ENCODE peak calls at places on chromosomes 1 and 21, in six cellular contexts. R is EL; S is AG08396; Z is activated naive CD8-positive, alpha-beta T cell treated with anti-CD3 and anti-CD28 coated beads, Interleukin-2, amount 50 U/mL, for 24 hours; N is AG09319; W is HCT116. K is an unnamed sample.

GRCh38 chr1:6785721-6786505 is 659 bp downstream of the CAMTA1 start:
- DNase-seq in R (peak), S (peak), Z (peak), N (no peak), W (no peak), K (no peak)

GRCh38 chr1:169102567-169102966 is 3.9 kb upstream of the ATP1B1 start:
- DNase-seq in R (peak), S (peak), Z (no peak), N (no peak), W (no peak), K (no peak)

GRCh38 chr1:169610110-169610509 is 19.8 kb downstream of the SELP start:
- DNase-seq in R (no peak), S (no peak), Z (no peak), N (no peak), W (no peak), K (no peak)

GRCh38 chr21:45818904-45819285 is 162.7 kb upstream of the COL6A1 start:
- DNase-seq in R (peak), S (peak), Z (peak), N (no peak), W (no peak), K (peak)

GRCh38 chr1:20069932-20070331 is at the start of gene PLA2G5:
- DNase-seq in R (peak), S (peak), Z (no peak), N (no peak), W (no peak), K (peak)

GRCh38 chr1:15155760-15156743 is 2.5 kb downstream of the TMEM51 start:
- DNase-seq in R (no peak), S (no peak), Z (no peak), N (no peak), W (no peak), K (no peak)

GRCh38 chr1:226069818-226070489 is 7.4 kb downstream of the H3-3A start:
- DNase-seq in R (no peak), S (no peak), Z (no peak), N (no peak), W (no peak), K (no peak)

GRCh38 chr1:181730606-181731005 is 247.3 kb downstream of the CACNA1E start:
- DNase-seq in R (no peak), S (no peak), Z (no peak), N (no peak), W (no peak), K (no peak)

GRCh38 chr1:73998348-73998959 is 199.5 kb downstream of the LRRIQ3 start:
- DNase-seq in R (peak), S (no peak), Z (no peak), N (no peak), W (peak), K (peak)

GRCh38 chr1:30310966-30311742 is 412.2 kb downstream of the MATN1 start:
- DNase-seq in R (no peak), S (no peak), Z (no peak), N (no peak), W (no peak), K (no peak)

GRCh38 chr1:205523891-205524793 is 19.7 kb downstream of the CDK18 start:
- DNase-seq in R (peak), S (peak), Z (peak), N (peak), W (peak), K (peak)

GRCh38 chr1:50700226-50701020 is 259.6 kb downstream of the FAF1 start:
- DNase-seq in R (no peak), S (no peak), Z (no peak), N (no peak), W (no peak), K (no peak)

GRCh38 chr1:33435096-33435820 is 4.4 kb upstream of the PHC2 start:
- DNase-seq in R (peak), S (no peak), Z (no peak), N (no peak), W (no peak), K (no peak)

GRCh38 chr1:184623404-184623803 is 131.3 kb downstream of the EDEM3 start:
- DNase-seq in R (no peak), S (no peak), Z (no peak), N (no peak), W (no peak), K (no peak)

GRCh38 chr1:184986250-184986649 is 11.9 kb upstream of the NIBAN1 start:
- DNase-seq in R (peak), S (peak), Z (no peak), N (no peak), W (no peak), K (peak)

GRCh38 chr1:33060579-33061083 is 20.3 kb upstream of the AZIN2 start:
- DNase-seq in R (peak), S (peak), Z (no peak), N (peak), W (no peak), K (peak)

GRCh38 chr1:154170547-154171221 is 15.8 kb upstream of the NUP210L start:
- DNase-seq in R (no peak), S (no peak), Z (peak), N (no peak), W (no peak), K (no peak)

GRCh38 chr1:179586107-179586823 is 5.4 kb upstream of the TDRD5 start:
- DNase-seq in R (peak), S (peak), Z (no peak), N (no peak), W (no peak), K (no peak)

GRCh38 chr21:17752171-17752570 is 67.0 kb downstream of the C21orf91 start:
- DNase-seq in R (no peak), S (no peak), Z (no peak), N (no peak), W (no peak), K (no peak)

GRCh38 chr1:9687876-9688582 is 36.5 kb downstream of the PIK3CD start:
- DNase-seq in R (peak), S (peak), Z (no peak), N (no peak), W (no peak), K (no peak)

GRCh38 chr1:208225954-208226937 is 17.9 kb downstream of the PLXNA2 start:
- DNase-seq in R (no peak), S (no peak), Z (no peak), N (no peak), W (no peak), K (no peak)

GRCh38 chr1:240947438-240948224 is 335.7 kb upstream of the GREM2 start:
- DNase-seq in R (peak), S (no peak), Z (no peak), N (no peak), W (no peak), K (no peak)

GRCh38 chr21:17466166-17466565 is 46.7 kb upstream of the CXADR start:
- DNase-seq in R (peak), S (no peak), Z (no peak), N (no peak), W (no peak), K (no peak)

GRCh38 chr1:18464665-18465050 is 16.1 kb upstream of the KLHDC7A start:
- DNase-seq in R (no peak), S (no peak), Z (no peak), N (no peak), W (no peak), K (no peak)

GRCh38 chr1:213993929-213994328 is 6.2 kb downstream of the PROX1 start:
- DNase-seq in R (no peak), S (no peak), Z (no peak), N (no peak), W (no peak), K (no peak)

GRCh38 chr1:52632732-52633290 is at the start of gene SHISAL2A:
- DNase-seq in R (peak), S (peak), Z (peak), N (no peak), W (no peak), K (no peak)

GRCh38 chr1:53652441-53653199 is 86.3 kb downstream of the GLIS1 start:
- DNase-seq in R (peak), S (no peak), Z (no peak), N (no peak), W (no peak), K (no peak)

GRCh38 chr1:228794173-228794572 is 58.9 kb downstream of the RHOU start:
- DNase-seq in R (no peak), S (no peak), Z (peak), N (no peak), W (no peak), K (no peak)

GRCh38 chr1:73887412-73887811 is 310.6 kb downstream of the LRRIQ3 start:
- DNase-seq in R (no peak), S (no peak), Z (no peak), N (no peak), W (no peak), K (no peak)

GRCh38 chr1:35931424-35932157 is 686 bp downstream of the AGO3 start:
- DNase-seq in R (peak), S (peak), Z (no peak), N (no peak), W (no peak), K (no peak)

GRCh38 chr1:50179639-50180038 is 70.9 kb downstream of the ELAVL4 start:
- DNase-seq in R (no peak), S (no peak), Z (no peak), N (no peak), W (no peak), K (no peak)

GRCh38 chr1:59229138-59229537 is 67.8 kb upstream of the FGGY start:
- DNase-seq in R (no peak), S (no peak), Z (no peak), N (peak), W (no peak), K (peak)

GRCh38 chr1:49333946-49334345 is 557.3 kb upstream of the BEND5 start:
- DNase-seq in R (no peak), S (no peak), Z (no peak), N (no peak), W (no peak), K (no peak)

GRCh38 chr1:245306628-245307410 is 152.0 kb downstream of the KIF26B start:
- DNase-seq in R (no peak), S (no peak), Z (no peak), N (no peak), W (no peak), K (no peak)

GRCh38 chr1:84174051-84174556 is 30.0 kb downstream of the PRKACB start:
- DNase-seq in R (peak), S (peak), Z (no peak), N (no peak), W (peak), K (peak)

K was measured in GM04504.